ENCODE peak calls at places on chromosomes 1 and 21, in five cellular contexts. R is GM12865, S is cardiac fibroblast, N is ovary, I is left ventricle myocardium inferior. M is an unnamed sample.

GRCh38 chr1:175968486-175969182 is 225.2 kb upstream of the TNR start:
- DNase-seq in R (peak), S (peak), N (no peak), I (no peak), M (no peak)

GRCh38 chr1:67355745-67356424 is 48.2 kb downstream of the IL12RB2 start:
- DNase-seq in R (no peak), S (peak), N (no peak), I (no peak), M (no peak)

GRCh38 chr21:38181101-38181500 is 75.7 kb upstream of the KCNJ15 start:
- DNase-seq in R (no peak), S (no peak), N (no peak), I (no peak), M (no peak)

GRCh38 chr1:200306954-200307754 is 102.7 kb downstream of the ZNF281 start:
- DNase-seq in R (peak), S (peak), N (no peak), I (no peak), M (peak)

GRCh38 chr1:109547412-109548320 is 749 bp upstream of the GNAI3 start:
- DNase-seq in R (peak), S (no peak), N (no peak), I (no peak), M (peak)

GRCh38 chr1:18581420-18581880 is 49.2 kb upstream of the PAX7 start:
- DNase-seq in R (peak), S (no peak), N (no peak), I (no peak), M (peak)

GRCh38 chr1:89381617-89382016 is 17.8 kb downstream of the GBP6 start:
- DNase-seq in R (no peak), S (no peak), N (no peak), I (no peak), M (no peak)

GRCh38 chr1:94327001-94327685 is 89.8 kb upstream of the ARHGAP29 start:
- DNase-seq in R (no peak), S (peak), N (no peak), I (peak), M (peak)

GRCh38 chr1:8589571-8589970 is 227.9 kb downstream of the RERE start:
- DNase-seq in R (no peak), S (no peak), N (no peak), I (no peak), M (no peak)

GRCh38 chr1:14328687-14329086 is 269.8 kb upstream of the KAZN start:
- DNase-seq in R (no peak), S (no peak), N (no peak), I (no peak), M (no peak)

DNA sequence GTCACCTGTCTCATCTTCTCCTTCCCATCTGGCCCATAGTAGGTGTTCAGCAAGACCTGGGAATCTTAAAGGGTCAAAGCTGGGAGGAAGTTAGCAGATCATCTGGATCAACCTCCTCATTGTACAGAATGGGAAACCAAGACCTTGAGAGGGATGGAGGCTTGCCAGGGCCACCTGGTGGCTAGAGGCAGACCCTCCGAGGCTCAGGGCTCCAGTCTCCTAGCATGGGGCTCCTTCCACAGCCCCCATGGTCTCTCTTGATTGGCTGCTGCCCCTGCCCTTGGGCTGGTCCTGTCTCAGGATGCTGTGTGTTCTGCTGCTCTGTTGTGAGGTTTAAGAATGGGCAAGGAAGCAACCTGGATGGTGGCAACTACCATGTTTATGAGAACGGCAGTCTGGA is 68.7 kb upstream of the CNTN2 start:
- DNase-seq in R (no peak), S (no peak), N (no peak), I (no peak), M (no peak)
- TF ChIP-seq CTCF in R (no peak), S (no peak), N (no peak), I (no peak), M (no peak)

DNA sequence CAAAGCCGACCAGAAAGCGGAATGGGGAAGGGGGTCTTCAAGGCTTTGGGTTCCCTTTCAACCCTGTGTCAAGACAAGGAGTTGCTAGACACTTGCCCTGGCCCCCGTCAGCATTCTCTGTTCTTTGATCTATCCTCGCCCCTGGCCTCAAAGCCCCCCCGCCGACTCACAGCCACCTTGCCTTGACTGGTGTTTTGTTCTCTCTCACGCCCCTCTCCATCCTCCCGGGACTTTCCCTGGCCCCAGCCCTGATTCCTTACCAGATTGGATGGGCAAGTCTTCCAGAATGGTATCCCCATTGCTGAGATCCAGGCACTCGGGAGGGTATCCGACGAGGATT is 610 bp downstream of the YOD1 start:
- DNase-seq in R (no peak), S (no peak), N (no peak), I (no peak), M (peak)
- TF ChIP-seq CTCF in R (no peak), S (no peak), N (no peak), I (no peak), M (no peak)

GRCh38 chr1:80445021-80445420 is 1355.7 kb upstream of the ADGRL2 start:
- DNase-seq in R (no peak), S (no peak), N (no peak), I (no peak), M (no peak)

GRCh38 chr1:80444171-80444570 is 1356.6 kb upstream of the ADGRL2 start:
- DNase-seq in R (no peak), S (no peak), N (no peak), I (no peak), M (no peak)

GRCh38 chr1:80447533-80447932 is 1353.2 kb upstream of the ADGRL2 start:
- DNase-seq in R (no peak), S (no peak), N (no peak), I (no peak), M (no peak)

GRCh38 chr1:80436851-80437250 is 1363.9 kb upstream of the ADGRL2 start:
- DNase-seq in R (no peak), S (no peak), N (no peak), I (no peak), M (no peak)

DNA sequence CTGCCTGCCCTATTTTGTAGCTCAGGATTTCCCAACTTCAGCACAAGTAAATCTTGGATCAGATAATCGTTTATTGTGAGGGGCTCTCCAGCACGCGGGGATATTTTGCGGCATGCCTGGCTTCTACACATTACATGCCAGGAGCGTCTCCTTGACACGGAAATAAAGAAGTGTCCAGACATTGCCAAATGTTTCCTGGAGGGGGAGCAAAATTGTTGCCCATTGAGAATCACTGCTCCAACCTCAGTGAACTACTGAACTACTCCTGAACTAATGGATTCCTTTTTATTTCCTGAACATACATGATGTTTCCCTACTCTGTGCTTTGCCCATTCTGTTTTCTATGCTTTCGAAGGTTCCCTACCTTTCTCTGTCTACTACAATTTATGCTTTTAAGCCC is 1359.1 kb upstream of the ADGRL2 start:
- DNase-seq in R (no peak), S (no peak), N (no peak), I (no peak), M (no peak)
- TF ChIP-seq CTCF in R (no peak), S (no peak), N (no peak), I (no peak), M (no peak)

GRCh38 chr1:209196140-209196539 is 387.4 kb upstream of the CAMK1G start:
- DNase-seq in R (no peak), S (no peak), N (no peak), I (no peak), M (no peak)

GRCh38 chr1:209191242-209191626 is 392.3 kb upstream of the CAMK1G start:
- DNase-seq in R (no peak), S (no peak), N (no peak), I (no peak), M (no peak)

GRCh38 chr1:209187589-209187988 is 395.9 kb upstream of the CAMK1G start:
- DNase-seq in R (no peak), S (no peak), N (no peak), I (no peak), M (no peak)

DNA sequence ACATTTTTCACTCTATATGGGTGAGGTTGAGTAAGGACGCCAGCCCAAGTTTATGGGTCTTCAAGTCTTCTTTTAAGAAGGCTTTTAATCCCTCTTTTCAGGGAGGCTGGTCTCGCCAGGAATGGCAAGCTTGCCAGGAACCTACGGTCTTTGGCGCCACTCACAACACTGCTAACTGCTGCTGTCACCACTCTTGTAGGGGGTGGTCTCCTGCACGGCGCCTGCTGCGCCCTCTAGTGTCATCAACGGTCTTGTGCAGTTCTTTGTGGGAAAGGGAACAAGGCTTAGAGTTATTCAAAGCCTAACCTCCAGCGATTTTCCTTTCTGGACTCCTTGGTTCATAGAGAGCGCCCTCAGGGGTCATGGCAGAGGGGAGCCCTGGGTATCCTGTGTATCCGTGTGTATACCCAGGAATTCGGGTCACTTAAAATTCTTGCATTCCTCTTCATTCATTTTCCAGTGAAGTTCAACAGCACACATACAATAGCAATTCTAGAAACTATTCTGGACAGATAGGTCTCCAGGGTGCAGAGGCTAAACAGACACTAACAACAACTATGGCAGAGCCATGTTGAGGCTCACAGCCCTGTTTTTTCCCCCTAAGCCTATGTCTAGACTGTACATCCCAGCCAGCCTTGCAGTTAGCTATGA is 392.8 kb upstream of the CAMK1G start:
- DNase-seq in R (peak), S (peak), N (no peak), I (no peak), M (peak)
- TF ChIP-seq CTCF in R (peak), S (peak), N (no peak), I (peak), M (peak)

GRCh38 chr1:223460566-223461189 is 67.5 kb downstream of the CCDC185 start:
- DNase-seq in R (no peak), S (no peak), N (no peak), I (no peak), M (no peak)

GRCh38 chr1:223455470-223455869 is 62.3 kb downstream of the CCDC185 start:
- DNase-seq in R (no peak), S (no peak), N (no peak), I (no peak), M (no peak)

GRCh38 chr1:223456747-223457146 is 63.5 kb downstream of the CCDC185 start:
- DNase-seq in R (no peak), S (no peak), N (no peak), I (no peak), M (no peak)

DNA sequence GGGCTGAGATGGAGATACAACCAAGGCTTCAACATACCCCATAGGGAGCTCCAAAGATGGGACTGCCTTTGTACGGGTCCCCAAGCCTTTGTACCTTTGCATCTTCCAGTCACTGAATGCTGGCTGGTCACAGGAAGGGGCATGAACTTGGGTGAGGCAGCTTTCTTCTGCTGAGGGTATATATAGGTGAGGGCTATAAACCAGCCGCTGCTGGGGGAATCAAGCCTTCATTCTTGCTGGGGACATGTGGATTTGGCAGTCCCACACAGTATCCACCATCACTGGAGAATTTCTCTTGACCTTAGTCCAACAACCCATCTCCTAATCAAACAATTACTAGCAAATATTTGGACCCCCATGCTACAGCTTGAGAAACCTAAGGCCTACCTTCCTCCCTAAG is 61.7 kb downstream of the CCDC185 start:
- DNase-seq in R (no peak), S (no peak), N (no peak), I (no peak), M (no peak)
- TF ChIP-seq CTCF in R (no peak), S (no peak), N (no peak), I (no peak), M (no peak)

DNA sequence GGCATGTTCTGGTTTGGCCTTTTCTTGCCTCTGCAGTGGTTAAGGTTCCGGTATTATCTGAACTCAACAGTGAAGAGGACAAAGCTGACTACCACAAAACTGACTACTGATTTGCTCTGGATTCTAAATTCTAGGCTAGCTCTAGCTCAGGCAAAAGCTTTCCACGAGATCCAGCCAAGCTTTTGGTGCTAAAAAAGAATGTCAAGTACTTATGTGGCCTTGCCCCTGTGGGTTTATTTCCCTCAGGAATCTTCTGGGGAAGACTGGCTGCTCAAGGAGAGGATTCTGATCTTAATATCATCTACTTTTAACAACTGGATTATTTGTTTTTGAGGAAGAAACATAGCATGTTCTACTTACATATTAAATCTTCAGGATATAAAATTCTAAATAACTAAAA is 26.1 kb upstream of the MTMR11 start:
- DNase-seq in R (no peak), S (no peak), N (no peak), I (no peak), M (no peak)
- TF ChIP-seq CTCF in R (no peak), S (no peak), N (no peak), I (no peak), M (no peak)

GRCh38 chr1:154117642-154118041 is 37.2 kb downstream of the NUP210L start:
- DNase-seq in R (no peak), S (no peak), N (no peak), I (no peak), M (no peak)
- TF ChIP-seq CTCF in R (no peak), S (no peak), N (no peak), I (no peak), M (no peak)

DNA sequence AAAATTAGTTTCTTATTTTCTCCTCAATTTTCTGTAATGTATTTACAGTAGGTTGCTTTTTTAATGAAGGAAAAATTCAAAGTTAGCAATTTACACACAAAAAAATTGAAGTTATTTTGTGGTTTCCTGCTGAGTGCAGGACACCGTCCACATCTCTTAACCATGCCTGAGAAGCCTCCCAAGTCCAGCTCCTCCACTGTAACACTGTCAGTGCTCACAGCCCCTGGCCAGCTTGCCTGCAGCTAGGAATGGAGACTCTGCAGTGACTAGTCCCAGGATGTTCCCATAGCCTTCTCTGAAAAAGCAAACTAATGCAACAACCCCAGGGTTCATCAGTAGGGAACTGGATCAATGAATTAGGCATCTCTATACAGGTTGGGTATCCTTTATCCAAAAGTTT is 3.5 kb downstream of the A3GALT2 start:
- DNase-seq in R (no peak), S (no peak), N (no peak), I (no peak), M (no peak)
- TF ChIP-seq CTCF in R (no peak), S (no peak), N (no peak), I (no peak), M (no peak)

GRCh38 chr1:27552911-27553420 is 51.0 kb downstream of the AHDC1 start:
- DNase-seq in R (no peak), S (no peak), N (no peak), I (peak), M (no peak)
- TF ChIP-seq CTCF in R (no peak), S (no peak), N (no peak), I (no peak), M (no peak)

GRCh38 chr1:160282807-160283206 is 2.1 kb downstream of the PEX19 start:
- DNase-seq in R (no peak), S (no peak), N (no peak), I (no peak), M (no peak)

GRCh38 chr1:160285506-160285905 is 573 bp upstream of the PEX19 start:
- DNase-seq in R (no peak), S (no peak), N (peak), I (no peak), M (no peak)

GRCh38 chr1:160284220-160284781 is 632 bp downstream of the PEX19 start:
- DNase-seq in R (peak), S (peak), N (no peak), I (no peak), M (peak)

DNA sequence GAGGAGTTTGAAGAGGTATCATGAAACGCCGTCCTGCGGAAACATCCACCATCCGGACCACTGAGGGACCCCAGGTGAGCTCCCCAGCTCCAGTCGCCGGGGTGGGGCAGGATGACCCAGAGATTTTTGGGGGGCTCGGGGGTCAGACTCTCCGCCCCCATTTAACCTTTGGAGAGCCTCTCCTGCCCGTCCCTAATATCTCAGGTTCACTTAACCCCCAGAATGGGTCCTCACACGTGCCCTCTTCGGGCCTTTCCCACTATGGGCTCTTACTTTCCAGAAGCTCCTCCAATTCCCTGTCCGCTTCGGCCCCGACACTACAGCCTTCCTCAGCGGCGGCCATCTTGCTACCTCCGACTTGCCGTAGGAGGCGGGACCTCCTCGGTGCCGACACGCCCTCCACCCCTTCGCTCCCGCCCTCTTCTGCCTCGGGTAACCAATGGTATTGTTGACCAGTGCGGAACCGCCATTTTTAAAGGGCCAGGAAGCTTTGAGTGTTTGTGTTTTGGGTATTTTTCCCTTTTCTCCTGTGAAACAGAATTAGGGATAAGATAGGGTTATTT is at the start of gene PEX19:
- DNase-seq in R (peak), S (peak), N (peak), I (peak), M (peak)
- TF ChIP-seq CTCF in R (no peak), S (no peak), N (no peak), I (no peak), M (no peak)

M was measured in activated CD8-positive, alpha-beta T cell treated with anti-CD3 and anti-CD28 coated beads for 36 hours.